ENCODE peak calls at places on chromosomes 7 and 10, in four cellular contexts. G is HepG2, E is fibroblast of lung, Q is transverse colon. V is an unnamed sample. For H3K4me1, the result is how much of the 10 kb centered on the place peaks cover.

GRCh38 chr7:141754939-141755338 is 9.0 kb upstream of the TAS2R3 start:
- DNase-seq in Q (no peak), G (peak), E (peak), V (no peak)

GRCh38 chr7:157488966-157489365 is 152.2 kb downstream of the DNAJB6 start:
- DNase-seq in Q (no peak), G (no peak), E (no peak), V (no peak)

GRCh38 chr10:8365935-8366911 is 311.7 kb downstream of the GATA3 start:
- DNase-seq in Q (no peak), G (peak), E (peak), V (no peak)

GRCh38 chr7:69130421-69130820 is 467.9 kb upstream of the AUTS2 start:
- DNase-seq in Q (no peak), E (no peak), G (no peak), V (no peak)

GRCh38 chr10:53091574-53091973 is 319.0 kb upstream of the MBL2 start:
- DNase-seq in Q (no peak), G (no peak), E (no peak), V (no peak)

GRCh38 chr10:124827474-124827873 is 25.9 kb downstream of the ABRAXAS2 start:
- DNase-seq in Q (no peak), E (peak), G (peak), V (no peak)

GRCh38 chr7:41445951-41446350 is 256.9 kb downstream of the INHBA start:
- DNase-seq in Q (no peak), G (no peak), E (no peak), V (no peak)

GRCh38 chr7:142303650-142304049 is 45.8 kb upstream of the PRSS58 start:
- DNase-seq in G (no peak), Q (no peak), E (no peak), V (no peak)

GRCh38 chr10:104766341-104766740 is 125.3 kb downstream of the SORCS3 start:
- DNase-seq in Q (no peak), G (no peak), E (no peak), V (peak)

GRCh38 chr7:91310829-91311460 is 46.7 kb downstream of the FZD1 start:
- DNase-seq in E (peak), G (no peak), Q (peak), V (no peak)

GRCh38 chr10:79162022-79162421 is 93.3 kb downstream of the ZMIZ1 start:
- DNase-seq in Q (no peak), E (no peak), G (no peak), V (no peak)

GRCh38 chr10:79160191-79160590 is 91.4 kb downstream of the ZMIZ1 start:
- DNase-seq in E (no peak), G (no peak), Q (no peak), V (no peak)

GRCh38 chr10:79159785-79160184 is 91.0 kb downstream of the ZMIZ1 start:
- DNase-seq in Q (no peak), G (no peak), E (peak), V (no peak)

GRCh38 chr10:79162861-79163662 is 94.3 kb downstream of the ZMIZ1 start:
- DNase-seq in G (no peak), Q (no peak), E (no peak), V (no peak)

GRCh38 chr10:79161557-79161956 is 92.8 kb downstream of the ZMIZ1 start:
- DNase-seq in Q (no peak), E (no peak), G (no peak), V (no peak)
- H3K4me1 ChIP-seq in Q (under half), E (half or more), G (under half), V (under half)

DNA sequence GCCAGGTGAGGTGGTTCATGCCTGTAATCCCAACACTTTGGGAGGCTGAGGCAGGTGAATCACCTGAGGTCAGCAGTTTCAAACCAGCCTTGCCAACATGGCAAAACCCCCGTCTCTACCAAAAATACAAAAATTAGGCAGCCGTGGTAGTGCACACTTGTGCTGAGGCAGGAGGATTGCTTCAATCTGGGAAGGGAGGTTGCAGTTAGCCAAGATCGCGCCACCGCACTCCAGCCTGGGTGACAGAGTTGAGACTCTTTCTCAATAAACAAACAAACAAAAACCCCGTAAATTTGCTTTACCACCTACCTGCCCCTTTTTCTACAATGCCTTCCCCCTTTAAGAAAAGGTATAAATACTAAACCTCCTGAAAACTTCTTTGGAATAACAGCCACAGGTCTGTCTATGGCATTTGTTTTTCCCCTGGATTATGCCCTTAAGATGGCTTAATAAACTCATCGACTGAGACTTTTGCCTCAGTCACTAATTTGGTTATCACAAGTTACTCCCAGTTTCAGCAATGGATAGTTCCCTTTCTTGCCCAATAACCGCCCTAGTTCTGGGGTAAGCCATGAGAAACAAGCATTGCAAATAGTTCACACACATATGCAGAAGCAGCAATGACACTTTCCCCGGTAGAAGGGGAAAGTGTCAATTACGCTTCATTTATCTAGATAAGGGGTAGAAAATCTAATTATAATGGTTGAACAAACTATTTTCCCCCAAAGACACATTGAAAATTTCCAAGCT is 52.8 kb upstream of the SVIL start:
- DNase-seq in E (peak), Q (no peak), G (no peak), V (no peak)
- H3K4me1 ChIP-seq in E (under half), Q (under half), G (under half), V (under half)

GRCh38 chr10:101357958-101358357 is 4.0 kb downstream of the BTRC start:
- DNase-seq in G (no peak), Q (no peak), E (no peak), V (no peak)
- H3K4me1 ChIP-seq in G (under half), Q (under half), E (under half), V (under half)

GRCh38 chr10:97028126-97028831 is 157.5 kb downstream of the SLIT1 start:
- DNase-seq in E (no peak), Q (no peak), G (no peak), V (no peak)

GRCh38 chr10:97029271-97029670 is 156.5 kb downstream of the SLIT1 start:
- DNase-seq in E (no peak), G (no peak), Q (no peak), V (no peak)

GRCh38 chr10:97030894-97031293 is 154.9 kb downstream of the SLIT1 start:
- DNase-seq in G (no peak), E (no peak), Q (no peak), V (no peak)

GRCh38 chr10:97031459-97031858 is 154.3 kb downstream of the SLIT1 start:
- DNase-seq in E (no peak), G (no peak), Q (no peak), V (no peak)

DNA sequence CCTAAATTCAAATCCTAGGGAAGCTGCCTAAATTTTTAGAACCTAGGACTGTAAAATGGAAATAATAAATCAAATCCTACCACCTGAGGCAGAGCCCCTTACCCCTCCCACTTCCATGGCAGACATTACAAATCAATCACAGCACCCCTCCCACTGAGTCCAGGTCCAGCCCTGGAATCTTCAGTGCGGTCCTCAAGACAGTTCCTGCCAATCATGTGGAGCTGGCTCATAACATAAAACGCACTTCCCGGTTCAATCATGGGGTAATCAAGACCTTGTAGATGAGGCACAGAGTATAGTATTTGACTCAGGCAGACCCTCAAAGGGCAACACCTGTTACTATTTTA is 157.0 kb downstream of the SLIT1 start:
- DNase-seq in G (no peak), Q (no peak), E (no peak), V (no peak)
- H3K4me1 ChIP-seq in G (under half), Q (under half), E (under half), V (under half)

DNA sequence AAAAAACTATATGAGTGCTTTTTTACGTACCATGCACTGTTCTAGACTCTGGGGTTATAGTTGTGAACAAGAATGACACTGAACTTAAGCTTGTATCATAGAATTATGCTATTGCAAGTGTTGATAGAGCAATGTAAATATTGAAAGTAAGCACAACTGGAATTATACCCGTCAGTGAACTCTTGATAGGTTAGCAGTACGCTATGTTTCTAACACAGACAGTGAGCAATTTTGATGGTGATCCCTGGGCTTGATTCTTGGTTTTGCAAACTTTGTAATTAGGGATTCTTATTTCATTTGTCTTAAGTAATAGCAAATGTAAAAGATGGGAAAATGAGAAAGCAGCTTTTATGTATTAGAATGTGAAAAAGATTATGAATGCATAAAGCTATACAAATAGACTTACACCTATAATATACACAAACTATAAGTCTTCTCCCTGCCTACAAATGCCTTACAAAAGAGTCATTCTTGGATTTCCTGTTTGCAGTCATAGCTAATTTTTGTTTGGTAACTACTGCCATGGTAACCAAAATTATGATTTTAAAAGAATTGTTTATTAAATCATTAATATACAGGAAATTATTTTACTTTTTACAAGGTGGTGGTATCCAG is 6.7 kb downstream of the TES start:
- DNase-seq in Q (no peak), G (no peak), E (peak), V (no peak)
- H3K4me1 ChIP-seq in Q (under half), G (under half), E (under half), V (half or more)

DNA sequence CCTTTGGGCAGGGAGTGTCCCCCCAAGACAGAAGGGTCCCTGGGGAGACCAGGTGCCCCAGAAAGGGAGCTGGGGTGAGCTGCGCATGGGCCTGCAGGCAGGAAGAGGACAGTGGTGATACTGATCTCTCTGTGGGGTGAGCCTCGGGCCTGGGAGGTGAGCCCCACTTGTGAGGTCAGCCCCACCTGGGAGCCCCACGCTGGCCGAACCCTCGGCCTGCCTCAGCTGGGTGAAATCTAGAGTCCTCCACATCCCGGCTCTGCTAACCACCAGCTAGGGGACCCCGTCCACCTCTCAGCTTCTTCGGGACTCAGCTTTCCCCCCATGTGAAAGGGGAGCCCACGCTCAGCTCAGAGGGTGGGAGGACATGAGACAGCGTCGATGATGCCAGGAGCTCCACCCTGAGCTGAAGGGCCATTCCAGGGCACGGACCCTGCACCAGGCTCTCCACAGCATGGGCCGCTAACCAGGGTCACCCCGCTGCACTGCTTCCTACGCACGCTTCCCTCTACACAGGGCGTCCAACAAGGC is 48.8 kb downstream of the CAMK2B start:
- DNase-seq in Q (no peak), E (no peak), G (no peak), V (no peak)
- H3K4me1 ChIP-seq in Q (under half), E (under half), G (under half), V (under half)

GRCh38 chr10:98323221-98324164 is 55.5 kb upstream of the LOXL4 start:
- DNase-seq in G (peak), E (peak), Q (peak), V (peak)
- H3K4me1 ChIP-seq in G (under half), E (under half), Q (under half), V (under half)

GRCh38 chr7:159064816-159065130 is 79.9 kb downstream of the VIPR2 start:
- DNase-seq in E (no peak), G (no peak), Q (no peak), V (no peak)
- H3K4me1 ChIP-seq in E (under half), G (under half), Q (under half), V (under half)

GRCh38 chr7:101858437-101859385 is 41.3 kb downstream of the CUX1 start:
- DNase-seq in E (no peak), G (peak), Q (no peak), V (no peak)
- H3K4me1 ChIP-seq in E (under half), G (half or more), Q (under half), V (under half)